ENCODE peak calls at places on chromosomes 4 and X, in eight cellular contexts. One of them, this sample, is unnamed. For H3K9me3, the result is how much of the 10 kb centered on the place peaks cover.

GRCh38 chr4:176792348-176793059 is at the start of gene VEGFC:
- DNase-seq in colonic mucosa: peak
- DNase-seq in PC-3: peak
- DNase-seq in esophagus muscularis mucosa: no peak
- DNase-seq in K562: no peak
- DNase-seq in aorta: peak
- DNase-seq in psoas muscle: peak
- DNase-seq in suprapubic skin: peak
- DNase-seq in this sample: no peak

GRCh38 chr4:87697272-87697671 is 47.2 kb downstream of the DMP1 start:
- DNase-seq in suprapubic skin: no peak
- DNase-seq in K562: no peak
- DNase-seq in psoas muscle: no peak
- DNase-seq in PC-3: no peak
- DNase-seq in esophagus muscularis mucosa: no peak
- DNase-seq in aorta: no peak
- DNase-seq in colonic mucosa: no peak
- DNase-seq in this sample: no peak

GRCh38 chr4:117466388-117466787 is 381.0 kb upstream of the TRAM1L1 start:
- DNase-seq in aorta: no peak
- DNase-seq in K562: no peak
- DNase-seq in esophagus muscularis mucosa: no peak
- DNase-seq in PC-3: peak
- DNase-seq in colonic mucosa: no peak
- DNase-seq in psoas muscle: no peak
- DNase-seq in suprapubic skin: no peak
- DNase-seq in this sample: no peak

GRCh38 chr4:88177981-88178632 is 19.7 kb upstream of the ABCG2 start:
- DNase-seq in colonic mucosa: no peak
- DNase-seq in esophagus muscularis mucosa: no peak
- DNase-seq in aorta: peak
- DNase-seq in PC-3: peak
- DNase-seq in suprapubic skin: no peak
- DNase-seq in psoas muscle: no peak
- DNase-seq in K562: peak
- DNase-seq in this sample: no peak

GRCh38 chr4:134147941-134148340 is 53.6 kb downstream of the PABPC4L start:
- DNase-seq in PC-3: no peak
- DNase-seq in colonic mucosa: no peak
- DNase-seq in suprapubic skin: no peak
- DNase-seq in psoas muscle: no peak
- DNase-seq in K562: no peak
- DNase-seq in esophagus muscularis mucosa: no peak
- DNase-seq in aorta: no peak
- DNase-seq in this sample: no peak

GRCh38 chrX:55801811-55802210 is 84.3 kb downstream of the RRAGB start:
- DNase-seq in esophagus muscularis mucosa: no peak
- DNase-seq in colonic mucosa: no peak
- DNase-seq in psoas muscle: no peak
- DNase-seq in K562: no peak
- DNase-seq in aorta: no peak
- DNase-seq in suprapubic skin: no peak
- DNase-seq in PC-3: peak
- DNase-seq in this sample: no peak

GRCh38 chr4:181364504-181364903 is 878.7 kb upstream of the TENM3 start:
- DNase-seq in esophagus muscularis mucosa: no peak
- DNase-seq in psoas muscle: no peak
- DNase-seq in K562: no peak
- DNase-seq in aorta: no peak
- DNase-seq in PC-3: no peak
- DNase-seq in colonic mucosa: no peak
- DNase-seq in suprapubic skin: no peak
- DNase-seq in this sample: no peak

GRCh38 chr4:86847576-86847975 is 1.6 kb downstream of the SLC10A6 start:
- DNase-seq in aorta: no peak
- DNase-seq in PC-3: peak
- DNase-seq in psoas muscle: no peak
- DNase-seq in esophagus muscularis mucosa: no peak
- DNase-seq in colonic mucosa: no peak
- DNase-seq in suprapubic skin: no peak
- DNase-seq in K562: no peak
- DNase-seq in this sample: no peak

GRCh38 chr4:66571145-66571544 is 900.9 kb upstream of the EPHA5 start:
- DNase-seq in K562: no peak
- DNase-seq in suprapubic skin: no peak
- DNase-seq in psoas muscle: no peak
- DNase-seq in aorta: no peak
- DNase-seq in colonic mucosa: no peak
- DNase-seq in esophagus muscularis mucosa: no peak
- DNase-seq in PC-3: no peak
- DNase-seq in this sample: no peak

GRCh38 chr4:7343950-7344349 is 90.8 kb downstream of the PSAPL1 start:
- DNase-seq in esophagus muscularis mucosa: no peak
- DNase-seq in colonic mucosa: no peak
- DNase-seq in K562: no peak
- DNase-seq in suprapubic skin: no peak
- DNase-seq in PC-3: no peak
- DNase-seq in psoas muscle: no peak
- DNase-seq in aorta: no peak
- DNase-seq in this sample: no peak

GRCh38 chr4:107044170-107044569 is 8.1 kb upstream of the DKK2 start:
- DNase-seq in colonic mucosa: no peak
- DNase-seq in suprapubic skin: no peak
- DNase-seq in psoas muscle: no peak
- DNase-seq in esophagus muscularis mucosa: no peak
- DNase-seq in PC-3: peak
- DNase-seq in aorta: no peak
- DNase-seq in K562: no peak
- DNase-seq in this sample: no peak

GRCh38 chr4:182978152-182978827 is 61.1 kb upstream of the DCTD start:
- DNase-seq in suprapubic skin: no peak
- DNase-seq in psoas muscle: no peak
- DNase-seq in aorta: no peak
- DNase-seq in K562: no peak
- DNase-seq in esophagus muscularis mucosa: no peak
- DNase-seq in PC-3: peak
- DNase-seq in colonic mucosa: no peak
- DNase-seq in this sample: no peak

GRCh38 chr4:40301592-40301991 is 33.5 kb upstream of the CHRNA9 start:
- DNase-seq in psoas muscle: no peak
- DNase-seq in suprapubic skin: no peak
- DNase-seq in K562: no peak
- DNase-seq in esophagus muscularis mucosa: no peak
- DNase-seq in aorta: no peak
- DNase-seq in PC-3: no peak
- DNase-seq in colonic mucosa: no peak
- DNase-seq in this sample: peak

GRCh38 chr4:52588097-52588496 is 71.0 kb downstream of the USP46 start:
- DNase-seq in esophagus muscularis mucosa: peak
- DNase-seq in suprapubic skin: no peak
- DNase-seq in aorta: peak
- DNase-seq in psoas muscle: no peak
- DNase-seq in PC-3: peak
- DNase-seq in K562: peak
- DNase-seq in colonic mucosa: no peak
- DNase-seq in this sample: no peak

GRCh38 chr4:181618896-181619295 is 624.3 kb upstream of the TENM3 start:
- DNase-seq in colonic mucosa: no peak
- DNase-seq in suprapubic skin: no peak
- DNase-seq in K562: no peak
- DNase-seq in psoas muscle: no peak
- DNase-seq in esophagus muscularis mucosa: no peak
- DNase-seq in PC-3: no peak
- DNase-seq in aorta: no peak
- DNase-seq in this sample: no peak

GRCh38 chrX:134801267-134801666 is 143.0 kb upstream of the PLAC1 start:
- DNase-seq in psoas muscle: no peak
- DNase-seq in aorta: no peak
- DNase-seq in K562: peak
- DNase-seq in PC-3: peak
- DNase-seq in suprapubic skin: no peak
- DNase-seq in esophagus muscularis mucosa: no peak
- DNase-seq in colonic mucosa: no peak
- DNase-seq in this sample: no peak

GRCh38 chr4:54213812-54214211 is 15.3 kb upstream of the PDGFRA start:
- DNase-seq in colonic mucosa: no peak
- DNase-seq in K562: no peak
- DNase-seq in psoas muscle: no peak
- DNase-seq in PC-3: peak
- DNase-seq in suprapubic skin: no peak
- DNase-seq in esophagus muscularis mucosa: no peak
- DNase-seq in aorta: no peak
- DNase-seq in this sample: no peak

GRCh38 chrX:18793601-18794089 is 86.2 kb downstream of the PPEF1 start:
- DNase-seq in psoas muscle: no peak
- DNase-seq in PC-3: peak
- DNase-seq in K562: peak
- DNase-seq in suprapubic skin: no peak
- DNase-seq in colonic mucosa: no peak
- DNase-seq in aorta: no peak
- DNase-seq in esophagus muscularis mucosa: no peak
- DNase-seq in this sample: no peak

GRCh38 chr4:42391356-42391675 is 6.0 kb upstream of the SHISA3 start:
- DNase-seq in esophagus muscularis mucosa: no peak
- DNase-seq in PC-3: no peak
- DNase-seq in aorta: no peak
- DNase-seq in suprapubic skin: no peak
- DNase-seq in K562: no peak
- DNase-seq in psoas muscle: no peak
- DNase-seq in colonic mucosa: no peak
- DNase-seq in this sample: no peak

GRCh38 chr4:145734576-145735329 is 54.8 kb downstream of the C4orf51 start:
- DNase-seq in aorta: peak
- DNase-seq in PC-3: peak
- DNase-seq in suprapubic skin: peak
- DNase-seq in psoas muscle: peak
- DNase-seq in K562: no peak
- DNase-seq in colonic mucosa: peak
- DNase-seq in esophagus muscularis mucosa: no peak
- DNase-seq in this sample: no peak

GRCh38 chr4:24656906-24657305 is 72.6 kb upstream of the DHX15 start:
- DNase-seq in K562: no peak
- DNase-seq in PC-3: peak
- DNase-seq in aorta: no peak
- DNase-seq in suprapubic skin: no peak
- DNase-seq in psoas muscle: no peak
- DNase-seq in colonic mucosa: no peak
- DNase-seq in esophagus muscularis mucosa: no peak
- DNase-seq in this sample: no peak

DNA sequence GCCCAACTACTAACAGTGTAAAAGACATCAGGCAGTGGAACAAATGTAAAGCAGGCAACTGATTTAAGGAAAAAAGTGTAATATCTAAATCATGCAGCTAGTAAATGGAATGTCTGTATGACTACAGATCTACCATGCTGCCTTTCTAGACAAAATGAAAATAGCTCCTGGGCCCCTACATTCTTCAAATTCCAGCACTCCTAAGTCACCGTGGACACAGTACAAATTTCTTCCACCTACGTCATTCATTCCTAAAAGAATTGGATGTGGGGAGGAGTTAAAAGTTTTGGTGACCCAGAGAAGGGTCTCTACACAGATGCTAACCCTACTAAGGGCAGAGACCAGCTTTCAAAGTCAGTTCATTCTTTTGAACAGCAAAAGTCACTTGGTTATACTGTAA is 137.2 kb upstream of the ARHGEF9 start:
- DNase-seq in psoas muscle: no peak
- DNase-seq in K562: no peak
- DNase-seq in suprapubic skin: no peak
- DNase-seq in esophagus muscularis mucosa: no peak
- DNase-seq in PC-3: peak
- DNase-seq in aorta: no peak
- DNase-seq in colonic mucosa: no peak
- DNase-seq in this sample: no peak
- H3K9me3 ChIP-seq in psoas muscle: under half
- H3K9me3 ChIP-seq in K562: under half
- H3K9me3 ChIP-seq in suprapubic skin: under half
- H3K9me3 ChIP-seq in esophagus muscularis mucosa: under half
- H3K9me3 ChIP-seq in PC-3: under half
- H3K9me3 ChIP-seq in aorta: under half
- H3K9me3 ChIP-seq in colonic mucosa: under half
- H3K9me3 ChIP-seq in this sample: under half

GRCh38 chr4:8780596-8781368 is 90.9 kb downstream of the HMX1 start:
- DNase-seq in aorta: no peak
- DNase-seq in colonic mucosa: no peak
- DNase-seq in suprapubic skin: no peak
- DNase-seq in psoas muscle: no peak
- DNase-seq in PC-3: no peak
- DNase-seq in K562: no peak
- DNase-seq in esophagus muscularis mucosa: no peak
- DNase-seq in this sample: no peak
- H3K9me3 ChIP-seq in aorta: under half
- H3K9me3 ChIP-seq in colonic mucosa: under half
- H3K9me3 ChIP-seq in suprapubic skin: under half
- H3K9me3 ChIP-seq in psoas muscle: under half
- H3K9me3 ChIP-seq in PC-3: under half
- H3K9me3 ChIP-seq in K562: under half
- H3K9me3 ChIP-seq in esophagus muscularis mucosa: under half
- H3K9me3 ChIP-seq in this sample: under half

DNA sequence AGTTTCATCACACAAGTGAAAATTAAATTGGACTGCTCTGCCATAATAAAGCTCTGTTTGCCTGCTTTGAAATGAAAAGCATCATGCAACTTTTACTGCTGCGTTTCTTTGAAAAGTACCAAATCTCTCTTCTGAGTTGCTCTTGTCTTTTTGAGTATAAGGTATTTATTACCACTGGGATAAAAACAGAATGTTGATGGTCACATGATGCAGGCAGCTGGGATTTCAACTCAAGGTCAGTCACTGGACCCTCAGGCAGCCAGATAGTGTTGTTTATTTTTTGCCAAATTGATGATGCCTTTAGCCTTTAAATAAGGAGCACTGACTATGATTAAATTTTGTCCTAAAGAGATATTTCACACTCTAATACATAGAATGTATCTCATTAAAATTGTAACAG is 32.7 kb downstream of the DMD start:
- DNase-seq in K562: no peak
- DNase-seq in aorta: no peak
- DNase-seq in colonic mucosa: no peak
- DNase-seq in esophagus muscularis mucosa: no peak
- DNase-seq in suprapubic skin: no peak
- DNase-seq in PC-3: no peak
- DNase-seq in psoas muscle: no peak
- DNase-seq in this sample: no peak
- H3K9me3 ChIP-seq in K562: under half
- H3K9me3 ChIP-seq in aorta: under half
- H3K9me3 ChIP-seq in colonic mucosa: under half
- H3K9me3 ChIP-seq in esophagus muscularis mucosa: under half
- H3K9me3 ChIP-seq in suprapubic skin: under half
- H3K9me3 ChIP-seq in PC-3: under half
- H3K9me3 ChIP-seq in psoas muscle: under half
- H3K9me3 ChIP-seq in this sample: under half

DNA sequence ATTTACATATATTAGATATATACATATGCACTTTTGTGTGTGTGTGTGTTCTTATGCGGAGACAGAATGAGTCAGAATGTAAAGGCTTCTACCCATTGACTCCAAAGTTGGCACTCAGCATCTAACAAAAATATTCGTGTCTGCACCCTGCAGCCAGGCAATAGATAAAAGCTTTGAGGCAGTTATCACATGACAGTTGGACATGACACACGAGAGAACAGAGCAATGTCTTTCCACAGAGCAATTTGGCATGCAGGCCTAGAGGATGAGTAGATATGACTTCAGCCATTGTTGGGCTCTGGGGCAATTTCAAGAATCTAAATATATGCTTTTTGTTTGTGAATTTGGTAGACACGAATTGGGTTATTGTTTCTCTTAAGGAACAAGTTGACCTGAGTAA is 391.2 kb downstream of the SLITRK2 start:
- DNase-seq in PC-3: no peak
- DNase-seq in aorta: no peak
- DNase-seq in suprapubic skin: no peak
- DNase-seq in esophagus muscularis mucosa: no peak
- DNase-seq in K562: no peak
- DNase-seq in psoas muscle: no peak
- DNase-seq in colonic mucosa: no peak
- DNase-seq in this sample: no peak
- H3K9me3 ChIP-seq in PC-3: under half
- H3K9me3 ChIP-seq in aorta: under half
- H3K9me3 ChIP-seq in suprapubic skin: under half
- H3K9me3 ChIP-seq in esophagus muscularis mucosa: under half
- H3K9me3 ChIP-seq in K562: under half
- H3K9me3 ChIP-seq in psoas muscle: under half
- H3K9me3 ChIP-seq in colonic mucosa: under half
- H3K9me3 ChIP-seq in this sample: under half